ENCODE peak calls at places on chromosome 7, in eight cellular contexts. S is mesothelial cell of epicardium, M is GM20000, T is kidney epithelial cell, J is A549, D is PC-3, Z is hepatocyte, W is osteocyte. F is an unnamed sample.

GRCh38 chr7:129218514-129219036 is 6.3 kb upstream of the AHCYL2 start:
- DNase-seq in S (peak), M (peak), T (no peak), J (peak), D (peak), Z (peak), W (peak), F (peak)

GRCh38 chr7:134690016-134690415 is 43.4 kb downstream of the BPGM start:
- DNase-seq in S (no peak), M (peak), T (no peak), J (no peak), D (peak), Z (peak), W (no peak), F (no peak)

GRCh38 chr7:114530074-114530611 is 115.5 kb downstream of the FOXP2 start:
- DNase-seq in S (no peak), M (no peak), T (no peak), J (no peak), D (no peak), Z (peak), W (no peak), F (no peak)

GRCh38 chr7:47327698-47328391 is 254.1 kb downstream of the TNS3 start:
- DNase-seq in S (peak), M (no peak), T (no peak), J (no peak), D (no peak), Z (peak), W (peak), F (peak)

GRCh38 chr7:826230-826905 is 5.9 kb upstream of the SUN1 start:
- DNase-seq in S (no peak), M (no peak), T (no peak), J (no peak), D (no peak), Z (no peak), W (no peak), F (no peak)

GRCh38 chr7:157112706-157113105 is 26.0 kb upstream of the UBE3C start:
- DNase-seq in S (no peak), M (no peak), T (no peak), J (no peak), D (no peak), Z (no peak), W (no peak), F (no peak)

GRCh38 chr7:42493436-42494198 is 256.6 kb upstream of the GLI3 start:
- DNase-seq in S (peak), M (no peak), T (peak), J (no peak), D (peak), Z (peak), W (peak), F (peak)

GRCh38 chr7:70694357-70694908 is 437.5 kb upstream of the GALNT17 start:
- DNase-seq in S (no peak), M (peak), T (no peak), J (no peak), D (no peak), Z (peak), W (no peak), F (no peak)

GRCh38 chr7:80273327-80273726 is 138.7 kb downstream of the GNAI1 start:
- DNase-seq in S (no peak), M (no peak), T (no peak), J (no peak), D (no peak), Z (no peak), W (no peak), F (no peak)

GRCh38 chr7:88615336-88615735 is 144.2 kb upstream of the ZNF804B start:
- DNase-seq in S (no peak), M (no peak), T (no peak), J (no peak), D (no peak), Z (no peak), W (no peak), F (no peak)

GRCh38 chr7:41247128-41247865 is 455.6 kb downstream of the INHBA start:
- DNase-seq in S (no peak), M (no peak), T (peak), J (no peak), D (peak), Z (no peak), W (no peak), F (no peak)

DNA sequence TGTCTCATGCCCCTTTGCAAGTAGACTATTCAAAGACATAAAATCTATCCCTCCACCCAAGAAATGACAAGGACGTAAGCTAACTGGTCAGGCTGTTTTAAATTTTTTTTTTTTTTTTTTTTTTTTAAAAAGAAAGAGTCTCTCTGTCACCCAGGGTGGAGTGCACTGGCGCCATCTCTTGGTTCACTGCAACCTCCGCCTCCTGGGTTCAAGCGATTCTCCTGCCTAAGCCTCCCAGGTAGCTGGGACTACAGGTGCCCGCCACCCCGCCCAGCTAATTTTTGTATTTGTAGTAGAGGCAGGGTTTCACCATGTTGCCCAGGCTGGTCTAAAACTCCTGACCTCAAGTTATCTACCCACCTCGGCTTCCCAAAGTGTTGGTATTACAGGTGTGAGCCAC is 11.2 kb downstream of the TRA2A start:
- DNase-seq in S (no peak), M (no peak), T (no peak), J (no peak), D (no peak), Z (no peak), W (peak), F (no peak)
- TF ChIP-seq CTCF in S (no peak), M (no peak), T (peak), J (peak), D (peak), Z (peak), W (peak), F (peak)

DNA sequence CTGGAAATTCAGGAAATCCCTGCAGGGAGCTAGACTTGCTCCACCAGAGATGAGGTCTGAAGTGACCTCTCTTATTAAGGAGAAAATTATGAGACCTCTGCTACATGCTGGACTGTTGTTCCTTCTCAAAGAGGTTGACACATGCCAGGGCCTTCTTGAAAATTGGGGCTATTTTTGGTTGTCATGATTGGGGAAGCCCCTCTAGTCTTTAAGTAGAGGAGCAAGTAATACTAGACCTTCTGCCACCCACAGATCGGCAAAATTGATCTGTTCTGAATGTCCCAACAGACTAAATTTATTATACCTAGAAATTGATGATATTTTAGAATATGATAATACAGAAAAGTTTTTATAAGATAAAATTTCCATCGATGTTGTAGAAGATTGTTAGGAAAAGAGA is 160.8 kb upstream of the GRB10 start:
- DNase-seq in S (no peak), M (no peak), T (no peak), J (no peak), D (no peak), Z (no peak), W (no peak), F (no peak)
- TF ChIP-seq CTCF in S (no peak), M (no peak), T (no peak), J (no peak), D (no peak), Z (no peak), W (no peak), F (no peak)

GRCh38 chr7:11689096-11689495 is 142.9 kb downstream of the THSD7A start:
- DNase-seq in S (no peak), M (no peak), T (no peak), J (no peak), D (no peak), Z (no peak), W (no peak), F (no peak)
- TF ChIP-seq CTCF in S (no peak), M (no peak), T (no peak), J (no peak), D (no peak), Z (no peak), W (no peak), F (no peak)

GRCh38 chr7:21944616-21945373 is 904 bp downstream of the CDCA7L start:
- DNase-seq in S (no peak), M (no peak), T (no peak), J (peak), D (peak), Z (peak), W (no peak), F (no peak)
- TF ChIP-seq CTCF in S (no peak), M (no peak), T (no peak), J (no peak), D (no peak), Z (no peak), W (no peak), F (no peak)

DNA sequence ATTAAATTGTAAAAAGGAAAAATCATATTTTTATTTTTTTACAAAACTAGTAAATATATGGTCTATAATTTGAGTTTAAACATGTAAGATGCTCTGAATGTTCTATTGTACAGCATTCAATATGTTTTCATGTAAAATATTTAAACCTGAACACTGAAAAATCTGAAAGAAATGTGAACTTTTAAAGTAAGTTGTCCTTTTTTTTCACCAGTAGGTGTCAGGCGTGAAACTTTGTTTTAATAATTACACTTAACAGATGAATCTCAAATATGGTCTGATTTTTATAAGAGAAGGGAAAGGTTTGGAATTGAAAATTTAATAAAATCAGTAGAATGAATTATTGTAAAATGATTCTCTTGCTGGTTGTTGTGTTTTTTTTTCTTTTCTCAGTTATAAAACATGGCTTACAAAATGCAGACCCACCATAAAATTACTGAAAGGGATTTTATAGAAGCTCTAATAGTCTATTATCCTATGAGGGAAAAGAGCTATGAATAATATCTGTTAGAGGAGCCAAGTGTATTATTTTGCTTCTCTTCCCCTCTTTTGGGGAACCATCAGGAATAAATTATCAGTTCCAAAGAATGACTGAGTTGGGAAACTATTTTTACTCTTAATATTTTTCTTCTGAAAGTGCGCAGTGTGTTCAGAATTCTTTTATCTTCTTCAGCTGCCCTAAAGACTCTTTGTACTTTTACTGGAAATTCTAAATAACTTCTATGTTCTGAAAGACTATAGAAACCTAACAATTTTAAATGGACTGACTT is 217.7 kb upstream of the FZD1 start:
- DNase-seq in S (no peak), M (no peak), T (no peak), J (no peak), D (peak), Z (no peak), W (no peak), F (no peak)
- TF ChIP-seq CTCF in S (peak), M (no peak), T (no peak), J (peak), D (peak), Z (peak), W (peak), F (peak)

DNA sequence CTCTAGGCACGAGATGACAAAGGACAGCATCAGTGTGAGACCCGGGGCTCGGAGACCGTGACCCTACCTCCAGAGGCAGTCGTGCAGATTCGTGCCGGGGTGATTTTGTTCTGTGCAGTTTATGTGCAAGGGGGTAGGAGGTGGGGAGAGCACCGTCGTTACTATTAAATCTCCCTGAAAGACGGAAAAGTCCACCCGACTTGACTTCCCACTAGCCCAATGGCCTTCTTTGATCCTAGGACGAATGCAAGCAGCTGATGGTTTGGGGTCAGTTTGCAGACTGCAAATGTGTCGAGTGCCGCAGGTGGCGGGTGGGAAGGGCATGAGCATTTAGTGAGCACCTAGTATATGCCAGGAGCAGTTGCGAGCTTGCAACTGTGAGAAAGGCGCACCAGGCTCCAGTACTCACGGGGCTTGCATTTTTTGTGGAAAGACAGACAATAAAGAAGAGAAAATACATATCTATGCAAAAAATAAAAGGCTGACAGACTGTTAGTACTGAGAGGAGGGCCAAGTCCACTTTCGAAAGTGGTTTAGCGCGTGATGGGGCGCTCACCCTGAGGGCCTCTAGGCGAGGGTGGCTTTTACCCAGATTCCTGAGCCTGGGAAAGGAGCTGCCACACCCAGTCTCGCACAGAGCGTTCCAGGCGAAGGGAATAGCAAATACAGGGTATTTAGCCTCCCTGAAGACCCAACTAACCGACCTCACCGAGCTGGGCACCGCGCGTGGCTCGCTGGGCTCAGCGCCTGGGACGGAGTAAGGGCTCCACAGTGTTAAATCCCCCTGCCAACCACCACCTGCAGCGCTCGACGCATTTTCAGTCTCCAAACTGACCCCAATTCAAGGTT is 941 bp upstream of the OSBPL3 start:
- DNase-seq in S (no peak), M (peak), T (no peak), J (peak), D (peak), Z (peak), W (no peak), F (no peak)
- TF ChIP-seq CTCF in S (no peak), M (no peak), T (no peak), J (no peak), D (no peak), Z (no peak), W (no peak), F (no peak)

GRCh38 chr7:77444123-77444522 is 28.0 kb upstream of the GSAP start:
- DNase-seq in S (no peak), M (no peak), T (no peak), J (no peak), D (no peak), Z (no peak), W (no peak), F (no peak)

GRCh38 chr7:77441046-77441445 is 24.9 kb upstream of the GSAP start:
- DNase-seq in S (no peak), M (no peak), T (no peak), J (no peak), D (peak), Z (no peak), W (no peak), F (no peak)

GRCh38 chr7:77442631-77443420 is 26.7 kb upstream of the GSAP start:
- DNase-seq in S (no peak), M (no peak), T (no peak), J (no peak), D (peak), Z (no peak), W (no peak), F (no peak)

GRCh38 chr7:77436889-77437265 is 20.7 kb upstream of the GSAP start:
- DNase-seq in S (no peak), M (no peak), T (no peak), J (no peak), D (no peak), Z (no peak), W (no peak), F (no peak)

GRCh38 chr7:77439572-77439971 is 23.4 kb upstream of the GSAP start:
- DNase-seq in S (no peak), M (no peak), T (no peak), J (peak), D (peak), Z (peak), W (peak), F (no peak)
- TF ChIP-seq CTCF in S (no peak), M (peak), T (peak), J (peak), D (peak), Z (peak), W (peak), F (peak)

GRCh38 chr7:50534690-50535290 is 30.4 kb downstream of the DDC start:
- DNase-seq in S (no peak), M (no peak), T (peak), J (peak), D (peak), Z (peak), W (no peak), F (no peak)
- TF ChIP-seq CTCF in S (no peak), M (no peak), T (no peak), J (no peak), D (peak), Z (no peak), W (no peak), F (no peak)

DNA sequence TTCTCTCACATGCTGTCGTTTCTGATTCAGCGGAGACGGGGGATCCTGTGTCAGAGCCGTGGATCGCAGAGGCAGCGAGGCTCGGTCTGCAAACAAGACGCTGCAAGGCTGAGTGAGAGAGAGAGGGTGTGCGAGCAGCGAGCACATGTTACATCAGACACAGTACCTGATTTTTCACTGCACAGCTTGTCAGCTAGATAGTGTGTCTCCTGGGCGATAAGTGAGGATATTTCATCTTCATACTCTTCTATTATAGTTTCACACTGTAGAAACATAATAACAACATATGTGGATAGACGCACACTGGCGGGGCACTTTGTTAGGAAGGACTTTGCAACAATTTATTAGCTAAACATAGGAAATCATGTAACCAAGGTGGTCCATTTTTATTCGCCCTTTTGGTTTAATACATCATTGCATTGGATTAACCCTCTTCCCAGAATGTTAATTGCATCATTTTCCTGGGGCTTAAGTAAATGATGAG is 39.5 kb downstream of the CNPY1 start:
- DNase-seq in S (no peak), M (no peak), T (no peak), J (peak), D (no peak), Z (peak), W (no peak), F (no peak)
- TF ChIP-seq CTCF in S (no peak), M (no peak), T (no peak), J (no peak), D (no peak), Z (no peak), W (no peak), F (no peak)

GRCh38 chr7:26013551-26014083 is 138.4 kb upstream of the NFE2L3 start:
- DNase-seq in S (no peak), M (no peak), T (peak), J (no peak), D (no peak), Z (peak), W (no peak), F (no peak)
- TF ChIP-seq CTCF in S (no peak), M (no peak), T (no peak), J (no peak), D (no peak), Z (no peak), W (no peak), F (no peak)

F was measured in type B pancreatic cell.